ENCODE peak calls at places on chromosomes 11 and 22, in nine cellular contexts. One of them, this sample, is unnamed.

GRCh38 chr11:75514596-75514995 is 11.1 kb downstream of the GDPD5 start:
- DNase-seq in kidney epithelial cell: no peak
- DNase-seq in heart right ventricle: no peak
- DNase-seq in spleen: no peak
- DNase-seq in Caco-2: no peak
- DNase-seq in fibroblast of mammary gland: no peak
- DNase-seq in endodermal cell: no peak
- DNase-seq in BE2C: no peak
- DNase-seq in fibroblast of lung: no peak
- DNase-seq in this sample: no peak

GRCh38 chr22:21942407-21942895 is 10.2 kb downstream of the PPM1F start:
- DNase-seq in kidney epithelial cell: no peak
- DNase-seq in heart right ventricle: peak; percentile 90
- DNase-seq in spleen: peak; percentile 92
- DNase-seq in Caco-2: no peak
- DNase-seq in fibroblast of mammary gland: peak; percentile 90
- DNase-seq in endodermal cell: no peak
- DNase-seq in BE2C: no peak
- DNase-seq in fibroblast of lung: peak; percentile 91
- DNase-seq in this sample: peak; percentile 74

GRCh38 chr11:69127091-69127850 is 28.5 kb upstream of the SMIM38 start:
- DNase-seq in kidney epithelial cell: no peak
- DNase-seq in heart right ventricle: peak; percentile 48
- DNase-seq in spleen: peak; percentile 39
- DNase-seq in Caco-2: peak; percentile 34
- DNase-seq in fibroblast of mammary gland: no peak
- DNase-seq in endodermal cell: no peak
- DNase-seq in BE2C: no peak
- DNase-seq in fibroblast of lung: peak; percentile 47
- DNase-seq in this sample: no peak

GRCh38 chr11:13923716-13924650 is 38.5 kb upstream of the SPON1 start:
- DNase-seq in kidney epithelial cell: peak; percentile 85
- DNase-seq in heart right ventricle: no peak
- DNase-seq in spleen: no peak
- DNase-seq in Caco-2: no peak
- DNase-seq in fibroblast of mammary gland: no peak
- DNase-seq in endodermal cell: no peak
- DNase-seq in BE2C: no peak
- DNase-seq in fibroblast of lung: no peak
- DNase-seq in this sample: no peak

GRCh38 chr11:89267660-89268302 is 90.1 kb downstream of the TYR start:
- DNase-seq in kidney epithelial cell: no peak
- DNase-seq in heart right ventricle: no peak
- DNase-seq in spleen: no peak
- DNase-seq in Caco-2: no peak
- DNase-seq in fibroblast of mammary gland: no peak
- DNase-seq in endodermal cell: no peak
- DNase-seq in BE2C: no peak
- DNase-seq in fibroblast of lung: no peak
- DNase-seq in this sample: no peak

GRCh38 chr11:19834761-19835160 is 122.1 kb downstream of the NAV2 start:
- DNase-seq in kidney epithelial cell: no peak
- DNase-seq in heart right ventricle: no peak
- DNase-seq in spleen: no peak
- DNase-seq in Caco-2: no peak
- DNase-seq in fibroblast of mammary gland: no peak
- DNase-seq in endodermal cell: no peak
- DNase-seq in BE2C: no peak
- DNase-seq in fibroblast of lung: no peak
- DNase-seq in this sample: no peak

GRCh38 chr11:65814131-65814959 is 19.4 kb upstream of the SNX32 start:
- DNase-seq in kidney epithelial cell: no peak
- DNase-seq in heart right ventricle: no peak
- DNase-seq in spleen: no peak
- DNase-seq in Caco-2: no peak
- DNase-seq in fibroblast of mammary gland: peak; percentile 86
- DNase-seq in endodermal cell: no peak
- DNase-seq in BE2C: no peak
- DNase-seq in fibroblast of lung: no peak
- DNase-seq in this sample: no peak

GRCh38 chr11:1751521-1751921 is 1.1 kb upstream of the IFITM10 start:
- DNase-seq in kidney epithelial cell: no peak
- DNase-seq in heart right ventricle: peak; percentile 36
- DNase-seq in spleen: peak; percentile 59
- DNase-seq in Caco-2: no peak
- DNase-seq in fibroblast of mammary gland: no peak
- DNase-seq in endodermal cell: no peak
- DNase-seq in BE2C: no peak
- DNase-seq in fibroblast of lung: no peak
- DNase-seq in this sample: no peak

DNA sequence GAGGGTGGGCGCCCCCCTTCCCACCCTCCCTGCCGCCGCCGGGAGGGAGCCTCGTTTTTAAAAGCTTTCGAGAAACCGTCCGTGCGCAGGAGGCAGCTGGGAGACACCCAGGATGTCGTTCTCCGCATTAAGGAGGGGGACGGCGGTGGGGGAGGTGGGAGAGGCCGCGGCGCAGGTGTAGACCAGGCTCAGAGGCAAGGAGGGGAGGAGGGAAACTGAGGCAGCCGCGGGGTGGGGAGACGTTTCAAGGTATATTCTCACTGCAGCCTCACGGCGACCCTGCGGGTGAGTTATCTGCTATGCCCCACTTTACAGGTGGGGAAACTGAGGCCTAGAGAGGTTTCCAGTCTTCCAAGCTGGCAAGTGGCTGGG is 42.7 kb downstream of the CYTH4 start:
- DNase-seq in kidney epithelial cell: no peak
- DNase-seq in heart right ventricle: no peak
- DNase-seq in spleen: no peak
- DNase-seq in Caco-2: no peak
- DNase-seq in fibroblast of mammary gland: no peak
- DNase-seq in endodermal cell: no peak
- DNase-seq in BE2C: no peak
- DNase-seq in fibroblast of lung: no peak
- DNase-seq in this sample: no peak
- H3K4me3 ChIP-seq in kidney epithelial cell: peak overlapping the region; percentile 18
- H3K4me3 ChIP-seq in heart right ventricle: no peak overlapping the region
- H3K4me3 ChIP-seq in spleen: peak overlapping the region; percentile 8
- H3K4me3 ChIP-seq in Caco-2: no peak overlapping the region
- H3K4me3 ChIP-seq in fibroblast of mammary gland: peak overlapping the region; percentile 3
- H3K4me3 ChIP-seq in endodermal cell: peak overlapping the region; percentile 29
- H3K4me3 ChIP-seq in BE2C: no peak overlapping the region
- H3K4me3 ChIP-seq in fibroblast of lung: no peak overlapping the region
- H3K4me3 ChIP-seq in this sample: peak overlapping the region; percentile 10

GRCh38 chr22:24831678-24832077 is 25.7 kb downstream of the SGSM1 start:
- DNase-seq in kidney epithelial cell: no peak
- DNase-seq in heart right ventricle: no peak
- DNase-seq in spleen: no peak
- DNase-seq in Caco-2: no peak
- DNase-seq in fibroblast of mammary gland: no peak
- DNase-seq in endodermal cell: no peak
- DNase-seq in BE2C: no peak
- DNase-seq in fibroblast of lung: no peak
- DNase-seq in this sample: no peak

GRCh38 chr22:24836282-24836681 is 30.3 kb downstream of the SGSM1 start:
- DNase-seq in kidney epithelial cell: no peak
- DNase-seq in heart right ventricle: no peak
- DNase-seq in spleen: no peak
- DNase-seq in Caco-2: no peak
- DNase-seq in fibroblast of mammary gland: no peak
- DNase-seq in endodermal cell: no peak
- DNase-seq in BE2C: no peak
- DNase-seq in fibroblast of lung: peak; percentile 12
- DNase-seq in this sample: no peak

GRCh38 chr22:24833881-24834495 is 28.0 kb downstream of the SGSM1 start:
- DNase-seq in kidney epithelial cell: no peak
- DNase-seq in heart right ventricle: no peak
- DNase-seq in spleen: peak; percentile 39
- DNase-seq in Caco-2: no peak
- DNase-seq in fibroblast of mammary gland: no peak
- DNase-seq in endodermal cell: no peak
- DNase-seq in BE2C: no peak
- DNase-seq in fibroblast of lung: no peak
- DNase-seq in this sample: no peak

GRCh38 chr22:24830205-24830979 is 24.4 kb downstream of the SGSM1 start:
- DNase-seq in kidney epithelial cell: no peak
- DNase-seq in heart right ventricle: no peak
- DNase-seq in spleen: no peak
- DNase-seq in Caco-2: no peak
- DNase-seq in fibroblast of mammary gland: no peak
- DNase-seq in endodermal cell: no peak
- DNase-seq in BE2C: no peak
- DNase-seq in fibroblast of lung: no peak
- DNase-seq in this sample: no peak

DNA sequence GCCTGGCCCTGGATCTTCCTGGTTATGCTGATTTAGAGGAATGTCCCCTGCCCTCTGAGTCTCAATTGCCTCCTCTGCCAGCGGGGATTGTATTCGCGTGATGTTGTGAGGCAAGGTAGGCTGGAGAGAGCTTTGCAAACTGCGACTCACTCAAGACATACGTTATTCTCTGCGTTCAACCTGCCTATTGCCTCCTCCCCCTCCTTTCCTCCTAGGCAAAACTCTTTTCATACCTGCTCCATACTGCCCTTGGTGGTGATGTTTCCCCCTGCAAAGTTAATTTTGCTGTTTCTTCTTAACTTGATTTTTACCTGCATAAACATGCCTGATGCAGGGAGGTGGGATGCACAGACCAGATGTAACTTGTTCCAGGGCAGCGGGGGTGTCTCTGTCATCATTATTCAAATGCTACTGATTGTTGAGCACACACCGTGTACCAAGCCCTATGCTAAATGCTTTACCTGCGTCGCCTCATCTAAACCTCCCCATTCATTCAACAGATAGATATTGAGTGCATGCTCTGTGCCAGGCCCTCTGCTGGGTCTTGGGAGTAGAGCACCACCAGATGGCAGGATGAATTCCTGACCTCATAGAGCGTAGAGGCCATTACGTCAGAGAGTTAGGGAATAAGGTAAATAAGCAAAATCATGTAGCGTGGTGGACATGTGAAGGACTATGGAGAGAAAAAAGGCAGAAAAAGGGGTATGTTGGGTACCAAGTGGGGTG is 29.0 kb downstream of the SGSM1 start:
- DNase-seq in kidney epithelial cell: no peak
- DNase-seq in heart right ventricle: no peak
- DNase-seq in spleen: peak; percentile 10
- DNase-seq in Caco-2: no peak
- DNase-seq in fibroblast of mammary gland: peak; percentile 16
- DNase-seq in endodermal cell: peak; percentile 78
- DNase-seq in BE2C: peak; percentile 51
- DNase-seq in fibroblast of lung: no peak
- DNase-seq in this sample: no peak
- TF ChIP-seq CTCF in kidney epithelial cell: no peak
- TF ChIP-seq CTCF in heart right ventricle: no peak
- TF ChIP-seq CTCF in spleen: no peak
- TF ChIP-seq CTCF in Caco-2: peak; percentile 38
- TF ChIP-seq CTCF in fibroblast of mammary gland: no peak
- TF ChIP-seq CTCF in endodermal cell: peak; percentile 76
- TF ChIP-seq CTCF in BE2C: peak; percentile 75
- TF ChIP-seq CTCF in fibroblast of lung: no peak
- TF ChIP-seq CTCF in this sample: peak; percentile 11

GRCh38 chr11:9176550-9176949 is 85.2 kb upstream of the SCUBE2 start:
- DNase-seq in kidney epithelial cell: no peak
- DNase-seq in heart right ventricle: no peak
- DNase-seq in spleen: no peak
- DNase-seq in Caco-2: no peak
- DNase-seq in fibroblast of mammary gland: no peak
- DNase-seq in endodermal cell: no peak
- DNase-seq in BE2C: no peak
- DNase-seq in fibroblast of lung: no peak
- DNase-seq in this sample: no peak

GRCh38 chr11:9179141-9179540 is 86.0 kb downstream of the DENND5A start:
- DNase-seq in kidney epithelial cell: no peak
- DNase-seq in heart right ventricle: no peak
- DNase-seq in spleen: no peak
- DNase-seq in Caco-2: no peak
- DNase-seq in fibroblast of mammary gland: no peak
- DNase-seq in endodermal cell: no peak
- DNase-seq in BE2C: no peak
- DNase-seq in fibroblast of lung: no peak
- DNase-seq in this sample: no peak

GRCh38 chr11:9172394-9172793 is 81.0 kb upstream of the SCUBE2 start:
- DNase-seq in kidney epithelial cell: no peak
- DNase-seq in heart right ventricle: no peak
- DNase-seq in spleen: no peak
- DNase-seq in Caco-2: no peak
- DNase-seq in fibroblast of mammary gland: no peak
- DNase-seq in endodermal cell: peak; percentile 54
- DNase-seq in BE2C: no peak
- DNase-seq in fibroblast of lung: no peak
- DNase-seq in this sample: no peak

GRCh38 chr11:9178716-9179115 is 86.4 kb downstream of the DENND5A start:
- DNase-seq in kidney epithelial cell: no peak
- DNase-seq in heart right ventricle: no peak
- DNase-seq in spleen: no peak
- DNase-seq in Caco-2: no peak
- DNase-seq in fibroblast of mammary gland: no peak
- DNase-seq in endodermal cell: no peak
- DNase-seq in BE2C: no peak
- DNase-seq in fibroblast of lung: no peak
- DNase-seq in this sample: no peak

DNA sequence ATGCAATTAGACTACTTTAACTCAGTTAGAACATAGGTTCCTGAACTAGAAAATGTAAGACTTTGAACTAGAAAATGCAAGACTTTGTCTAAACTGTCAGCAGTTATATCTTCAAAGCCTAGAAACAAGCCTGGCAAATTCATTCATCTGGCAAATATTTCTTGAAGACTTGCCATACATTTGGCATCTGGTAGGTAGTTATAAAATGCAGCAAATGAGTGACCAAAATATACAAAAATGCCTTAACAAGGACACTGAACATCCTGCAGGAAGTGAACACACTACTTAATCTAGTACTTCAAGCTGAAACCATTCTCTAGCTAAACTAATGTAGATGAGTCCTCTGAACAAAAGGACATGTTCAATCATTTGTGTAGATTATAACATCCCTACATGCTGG is 84.7 kb upstream of the SCUBE2 start:
- DNase-seq in kidney epithelial cell: no peak
- DNase-seq in heart right ventricle: no peak
- DNase-seq in spleen: no peak
- DNase-seq in Caco-2: no peak
- DNase-seq in fibroblast of mammary gland: no peak
- DNase-seq in endodermal cell: no peak
- DNase-seq in BE2C: no peak
- DNase-seq in fibroblast of lung: no peak
- DNase-seq in this sample: no peak
- H3K4me3 ChIP-seq in kidney epithelial cell: no peak overlapping the region
- H3K4me3 ChIP-seq in heart right ventricle: no peak overlapping the region
- H3K4me3 ChIP-seq in spleen: no peak overlapping the region
- H3K4me3 ChIP-seq in Caco-2: no peak overlapping the region
- H3K4me3 ChIP-seq in fibroblast of mammary gland: no peak overlapping the region
- H3K4me3 ChIP-seq in endodermal cell: no peak overlapping the region
- H3K4me3 ChIP-seq in BE2C: no peak overlapping the region
- H3K4me3 ChIP-seq in fibroblast of lung: no peak overlapping the region
- H3K4me3 ChIP-seq in this sample: no peak overlapping the region

DNA sequence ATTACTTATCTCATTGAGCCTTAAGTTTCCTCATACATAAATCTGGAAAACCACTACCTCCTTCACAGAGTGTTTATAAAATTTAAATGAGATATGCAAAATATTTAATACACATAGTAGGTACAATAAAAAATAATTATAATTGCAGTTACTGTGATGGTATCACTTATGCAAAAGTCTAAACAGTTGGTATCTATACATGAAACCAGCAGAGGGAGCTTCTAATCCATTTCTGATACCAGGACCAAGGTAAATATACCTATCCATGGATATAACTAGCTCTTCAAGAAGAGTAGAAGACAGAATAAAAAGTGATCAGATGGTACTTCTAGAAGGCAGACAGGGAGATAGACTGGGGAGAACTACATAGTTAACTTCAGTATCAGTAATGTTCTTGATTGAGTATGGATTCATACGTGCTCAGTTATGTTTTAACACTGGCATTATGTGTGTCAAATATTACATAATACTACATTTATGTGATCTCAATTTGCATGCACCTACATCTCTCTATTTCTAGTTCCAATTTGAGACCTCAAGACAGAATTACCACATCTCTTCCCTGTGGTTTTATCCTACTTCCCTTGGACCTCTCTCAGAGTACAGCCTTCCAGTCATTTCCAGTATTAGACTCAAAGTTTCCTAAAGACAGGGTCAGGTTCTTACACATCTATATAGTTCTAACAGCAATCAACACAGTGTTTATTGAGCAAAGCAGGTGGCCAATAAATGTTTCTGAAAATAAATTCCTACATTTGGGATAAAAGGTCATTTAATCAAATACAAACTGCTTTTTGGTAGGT is 13.7 kb upstream of the TSG101 start:
- DNase-seq in kidney epithelial cell: no peak
- DNase-seq in heart right ventricle: no peak
- DNase-seq in spleen: no peak
- DNase-seq in Caco-2: no peak
- DNase-seq in fibroblast of mammary gland: peak; percentile 35
- DNase-seq in endodermal cell: no peak
- DNase-seq in BE2C: no peak
- DNase-seq in fibroblast of lung: peak; percentile 6
- DNase-seq in this sample: no peak
- TF ChIP-seq CTCF in kidney epithelial cell: peak; percentile 45
- TF ChIP-seq CTCF in heart right ventricle: no peak
- TF ChIP-seq CTCF in spleen: peak; percentile 32
- TF ChIP-seq CTCF in Caco-2: peak; percentile 58
- TF ChIP-seq CTCF in fibroblast of mammary gland: peak; percentile 41
- TF ChIP-seq CTCF in endodermal cell: peak; percentile 69
- TF ChIP-seq CTCF in BE2C: peak; percentile 41
- TF ChIP-seq CTCF in fibroblast of lung: no peak
- TF ChIP-seq CTCF in this sample: peak; percentile 36

This sample was measured in astrocyte of the cerebellum.